ENCODE peak calls at places on chromosome 17, in four cellular contexts. F is hepatocyte, J is SK-N-SH, K is neural progenitor cell. X is an unnamed sample.

GRCh38 chr17:74528491-74529199 is 2.6 kb downstream of the CD300LB start:
- DNase-seq in F (no peak), J (no peak), K (no peak), X (no peak)

GRCh38 chr17:20098314-20098713 is 89.2 kb downstream of the SPECC1 start:
- DNase-seq in F (no peak), K (no peak), J (no peak), X (no peak)

GRCh38 chr17:50148226-50149098 is 2.0 kb downstream of the PPP1R9B start:
- DNase-seq in J (peak; percentile 76), F (peak; percentile 72), K (peak; percentile 54), X (peak; percentile 40)

GRCh38 chr17:53934931-53935330 is 112.2 kb downstream of the KIF2B start:
- DNase-seq in F (no peak), J (no peak), K (no peak), X (no peak)

GRCh38 chr17:68700391-68700790 is 99.2 kb upstream of the FAM20A start:
- DNase-seq in F (no peak), K (no peak), J (no peak), X (no peak)

GRCh38 chr17:48261297-48261880 is 153.8 kb downstream of the SNX11 start:
- DNase-seq in F (peak; percentile 23), K (peak; percentile 72), J (peak; percentile 20), X (peak; percentile 92)

GRCh38 chr17:82458885-82459424 is 414 bp downstream of the NARF start:
- DNase-seq in K (peak; percentile 58), J (peak; percentile 76), F (peak; percentile 50), X (peak; percentile 52)

GRCh38 chr17:75411328-75412067 is 6.0 kb upstream of the GRB2 start:
- DNase-seq in J (no peak), F (no peak), K (no peak), X (no peak)

GRCh38 chr17:32958418-32958817 is 30.5 kb downstream of the TMEM98 start:
- DNase-seq in J (no peak), K (no peak), F (no peak), X (no peak)

GRCh38 chr17:5254903-5255521 is 20.4 kb upstream of the SCIMP start:
- DNase-seq in K (no peak), F (no peak), J (no peak), X (no peak)

GRCh38 chr17:48663134-48663924 is 37.2 kb upstream of the HOXB9 start:
- DNase-seq in K (no peak), F (no peak), J (no peak), X (peak; percentile 32)

GRCh38 chr17:15436399-15437369 is 30.7 kb downstream of the CDRT4 start:
- DNase-seq in K (no peak), F (peak; percentile 68), J (no peak), X (peak; percentile 62)

GRCh38 chr17:80774146-80774545 is 217.5 kb upstream of the CHMP6 start:
- DNase-seq in F (no peak), J (no peak), K (no peak), X (no peak)

GRCh38 chr17:61904094-61904710 is 23.6 kb downstream of the INTS2 start:
- DNase-seq in K (no peak), F (no peak), J (no peak), X (no peak)

GRCh38 chr17:13485327-13485726 is 116.4 kb downstream of the HS3ST3A1 start:
- DNase-seq in F (no peak), J (no peak), K (no peak), X (no peak)

GRCh38 chr17:17227608-17228520 is 9.1 kb downstream of the FLCN start:
- DNase-seq in F (no peak), K (no peak), J (no peak), X (no peak)

GRCh38 chr17:49190932-49191331 is 19.4 kb downstream of the GNGT2 start:
- DNase-seq in J (no peak), F (no peak), K (no peak), X (no peak)

GRCh38 chr17:61466246-61466645 is 14.0 kb downstream of the TBX4 start:
- DNase-seq in K (no peak), J (no peak), F (no peak), X (no peak)

GRCh38 chr17:79996291-79996690 is 39.4 kb downstream of the TBC1D16 start:
- DNase-seq in F (no peak), J (no peak), K (no peak), X (no peak)

GRCh38 chr17:28878158-28878910 is 19.2 kb downstream of the FLOT2 start:
- DNase-seq in K (no peak), F (no peak), J (no peak), X (no peak)
- TF ChIP-seq EZH2phosphoT487 in K (no peak), F (no peak), J (no peak), X (no peak)

DNA sequence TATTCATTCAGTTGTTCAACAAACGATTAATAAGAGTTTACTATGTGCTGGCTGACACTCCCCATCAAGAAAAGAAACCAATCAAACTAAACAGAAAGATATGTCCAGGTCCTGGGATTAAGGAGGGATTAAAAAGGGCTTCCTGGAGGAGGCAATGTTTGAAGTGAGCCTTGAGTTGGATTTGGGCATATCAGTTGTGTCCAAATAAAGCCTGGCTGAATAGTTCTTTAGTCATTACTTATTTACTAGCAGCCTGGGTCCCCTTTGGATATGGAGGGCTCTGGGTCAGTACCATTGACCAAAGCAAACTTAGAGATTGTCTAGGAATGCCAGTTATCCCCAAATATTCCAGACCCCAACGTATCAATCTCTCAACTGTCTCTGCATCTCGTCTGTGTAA is 117.7 kb downstream of the COPRS start:
- DNase-seq in J (no peak), F (no peak), K (no peak), X (no peak)
- H3K27ac ChIP-seq in J (peak overlapping the region; percentile 85), F (no peak overlapping the region), K (no peak overlapping the region), X (no peak overlapping the region)

GRCh38 chr17:18246880-18247612 is 11.5 kb downstream of the FLII start:
- DNase-seq in F (peak; percentile 68), K (peak; percentile 85), J (peak; percentile 87), X (peak; percentile 97)
- TF ChIP-seq EZH2phosphoT487 in F (no peak), K (no peak), J (no peak), X (no peak)

GRCh38 chr17:39663340-39663687 is 1.8 kb upstream of the TCAP start:
- DNase-seq in K (no peak), F (no peak), J (no peak), X (peak; percentile 64)

GRCh38 chr17:39661044-39661406 is 4.1 kb upstream of the TCAP start:
- DNase-seq in F (no peak), J (no peak), K (peak; percentile 44), X (no peak)

GRCh38 chr17:39662551-39663339 is 2.4 kb upstream of the TCAP start:
- DNase-seq in F (no peak), J (no peak), K (no peak), X (peak; percentile 46)

GRCh38 chr17:39660397-39661043 is 4.6 kb upstream of the TCAP start:
- DNase-seq in K (no peak), F (no peak), J (no peak), X (no peak)

DNA sequence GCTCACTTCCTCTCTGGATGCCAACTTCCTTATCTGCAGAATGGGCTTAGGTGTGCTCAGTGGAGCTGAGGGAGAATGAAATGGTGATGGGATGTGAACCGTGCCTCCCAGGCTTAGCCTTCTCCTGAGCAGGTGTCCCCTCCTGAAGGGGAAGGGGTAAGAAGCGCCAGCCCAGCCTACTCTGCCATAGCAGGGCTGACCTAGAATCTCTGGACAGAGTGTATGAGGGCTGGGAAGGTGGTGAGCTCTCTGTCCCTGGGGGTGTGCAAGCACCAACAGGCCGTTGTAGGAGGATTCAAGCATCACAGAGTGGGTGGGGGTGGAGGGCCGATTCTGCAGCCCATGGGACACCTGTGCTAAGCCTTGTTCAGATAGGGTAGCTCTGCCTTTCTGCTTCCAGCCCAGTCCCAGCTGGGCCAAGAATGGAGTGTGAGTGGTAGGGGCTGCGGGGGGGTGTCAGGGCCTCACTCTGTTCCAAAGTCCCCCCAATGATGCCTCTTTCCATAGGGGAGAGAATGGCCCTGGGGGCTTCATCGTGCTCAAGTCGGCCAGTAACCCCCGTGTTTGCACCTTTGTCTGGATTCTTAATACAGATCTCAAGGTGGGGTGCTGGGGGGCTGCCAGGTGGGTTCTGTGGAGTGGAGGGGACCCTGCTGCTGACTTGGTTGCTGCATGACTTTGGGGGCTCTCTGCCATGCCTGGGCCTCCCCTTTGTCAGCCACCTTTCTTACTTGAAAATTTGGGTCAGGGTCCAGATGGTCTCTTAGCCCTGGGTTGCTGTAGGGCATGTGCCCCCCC is 3.2 kb upstream of the TCAP start:
- DNase-seq in J (no peak), K (no peak), F (no peak), X (no peak)
- H3K27ac ChIP-seq in J (no peak overlapping the region), K (no peak overlapping the region), F (no peak overlapping the region), X (no peak overlapping the region)

GRCh38 chr17:44113868-44114840 is 9.3 kb downstream of the HDAC5 start:
- DNase-seq in J (no peak), F (no peak), K (no peak), X (no peak)
- TF ChIP-seq EZH2phosphoT487 in J (no peak), F (no peak), K (no peak), X (no peak)

DNA sequence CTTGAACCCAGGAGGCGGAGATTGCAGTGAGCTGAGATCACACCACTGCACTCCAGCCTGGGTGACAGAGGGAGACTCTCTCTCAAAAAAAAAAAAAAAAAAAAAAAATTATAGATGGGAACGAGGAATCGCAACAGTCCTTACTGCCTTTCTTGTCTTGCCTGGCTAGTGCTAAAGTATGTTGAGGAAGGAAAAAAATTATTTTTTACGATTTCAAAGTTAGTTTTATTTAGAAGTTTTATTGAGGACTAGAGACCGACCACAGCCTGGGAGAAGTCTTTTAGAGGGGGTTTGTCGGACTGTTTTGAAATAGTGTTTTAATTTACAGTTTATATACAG is 15.8 kb upstream of the DNAH17 start:
- DNase-seq in F (no peak), K (no peak), J (no peak), X (no peak)
- H3K27ac ChIP-seq in F (peak overlapping the region; percentile 69), K (no peak overlapping the region), J (peak overlapping the region; percentile 89), X (no peak overlapping the region)

GRCh38 chr17:65000798-65001197 is 55.7 kb downstream of the GNA13 start:
- DNase-seq in J (no peak), K (no peak), F (no peak), X (no peak)
- TF ChIP-seq EZH2phosphoT487 in J (no peak), K (no peak), F (no peak), X (no peak)

GRCh38 chr17:6509295-6509771 is 47.0 kb downstream of the PITPNM3 start:
- DNase-seq in K (no peak), F (no peak), J (no peak), X (peak; percentile 39)

GRCh38 chr17:6509921-6510320 is 46.4 kb downstream of the PITPNM3 start:
- DNase-seq in K (no peak), J (no peak), F (no peak), X (no peak)

GRCh38 chr17:6507535-6507934 is 48.8 kb downstream of the PITPNM3 start:
- DNase-seq in K (no peak), F (no peak), J (no peak), X (no peak)

GRCh38 chr17:6508026-6508425 is 48.3 kb downstream of the PITPNM3 start:
- DNase-seq in K (no peak), F (no peak), J (no peak), X (no peak)

GRCh38 chr17:6508519-6509294 is 47.6 kb downstream of the PITPNM3 start:
- DNase-seq in F (no peak), K (no peak), J (no peak), X (no peak)
- H3K27ac ChIP-seq in F (no peak overlapping the region), K (no peak overlapping the region), J (no peak overlapping the region), X (no peak overlapping the region)